ENCODE peak calls at places on chromosomes 11 and 22, in seven cellular contexts. One of them, this sample, is unnamed.

GRCh38 chr22:20567993-20568417 is 60.6 kb downstream of the MED15 start:
- DNase-seq in cardiac muscle cell: peak
- DNase-seq in tibial nerve: no peak
- DNase-seq in fibroblast of pulmonary artery: peak
- DNase-seq in transverse colon: no peak
- DNase-seq in colonic mucosa: no peak
- DNase-seq in GM06990: no peak
- DNase-seq in this sample: no peak

GRCh38 chr22:37222440-37222971 is 10.2 kb upstream of the SSTR3 start:
- DNase-seq in tibial nerve: no peak
- DNase-seq in colonic mucosa: no peak
- DNase-seq in transverse colon: peak
- DNase-seq in cardiac muscle cell: no peak
- DNase-seq in GM06990: peak
- DNase-seq in fibroblast of pulmonary artery: no peak
- DNase-seq in this sample: no peak

GRCh38 chr22:36853407-36854099 is 7.3 kb upstream of the NCF4 start:
- DNase-seq in transverse colon: peak
- DNase-seq in fibroblast of pulmonary artery: peak
- DNase-seq in tibial nerve: no peak
- DNase-seq in cardiac muscle cell: peak
- DNase-seq in GM06990: peak
- DNase-seq in colonic mucosa: peak
- DNase-seq in this sample: no peak

GRCh38 chr11:117738246-117738957 is 58.6 kb downstream of the DSCAML1 start:
- DNase-seq in transverse colon: no peak
- DNase-seq in colonic mucosa: no peak
- DNase-seq in GM06990: no peak
- DNase-seq in cardiac muscle cell: no peak
- DNase-seq in tibial nerve: no peak
- DNase-seq in fibroblast of pulmonary artery: no peak
- DNase-seq in this sample: no peak

GRCh38 chr11:77101043-77101537 is 1.6 kb upstream of the OMP start:
- DNase-seq in cardiac muscle cell: peak
- DNase-seq in fibroblast of pulmonary artery: peak
- DNase-seq in transverse colon: no peak
- DNase-seq in colonic mucosa: no peak
- DNase-seq in GM06990: no peak
- DNase-seq in tibial nerve: no peak
- DNase-seq in this sample: no peak

GRCh38 chr11:104968365-104968855 is at the start of gene CASP4:
- DNase-seq in transverse colon: peak
- DNase-seq in cardiac muscle cell: peak
- DNase-seq in GM06990: peak
- DNase-seq in colonic mucosa: peak
- DNase-seq in tibial nerve: no peak
- DNase-seq in fibroblast of pulmonary artery: peak
- DNase-seq in this sample: peak

GRCh38 chr11:79783833-79784232 is 343.0 kb upstream of the TENM4 start:
- DNase-seq in fibroblast of pulmonary artery: no peak
- DNase-seq in transverse colon: no peak
- DNase-seq in GM06990: no peak
- DNase-seq in cardiac muscle cell: no peak
- DNase-seq in tibial nerve: no peak
- DNase-seq in colonic mucosa: no peak
- DNase-seq in this sample: no peak

GRCh38 chr11:267491-267994 is 10.7 kb upstream of the NLRP6 start:
- DNase-seq in colonic mucosa: peak
- DNase-seq in tibial nerve: no peak
- DNase-seq in cardiac muscle cell: no peak
- DNase-seq in GM06990: peak
- DNase-seq in transverse colon: peak
- DNase-seq in fibroblast of pulmonary artery: no peak
- DNase-seq in this sample: no peak

GRCh38 chr11:5596611-5597201 is at the start of gene TRIM6:
- DNase-seq in transverse colon: peak
- DNase-seq in tibial nerve: peak
- DNase-seq in colonic mucosa: peak
- DNase-seq in cardiac muscle cell: peak
- DNase-seq in fibroblast of pulmonary artery: peak
- DNase-seq in GM06990: peak
- DNase-seq in this sample: no peak

GRCh38 chr11:115162919-115163318 is 341.3 kb downstream of the CADM1 start:
- DNase-seq in transverse colon: no peak
- DNase-seq in tibial nerve: no peak
- DNase-seq in colonic mucosa: no peak
- DNase-seq in GM06990: no peak
- DNase-seq in cardiac muscle cell: no peak
- DNase-seq in fibroblast of pulmonary artery: no peak
- DNase-seq in this sample: no peak

DNA sequence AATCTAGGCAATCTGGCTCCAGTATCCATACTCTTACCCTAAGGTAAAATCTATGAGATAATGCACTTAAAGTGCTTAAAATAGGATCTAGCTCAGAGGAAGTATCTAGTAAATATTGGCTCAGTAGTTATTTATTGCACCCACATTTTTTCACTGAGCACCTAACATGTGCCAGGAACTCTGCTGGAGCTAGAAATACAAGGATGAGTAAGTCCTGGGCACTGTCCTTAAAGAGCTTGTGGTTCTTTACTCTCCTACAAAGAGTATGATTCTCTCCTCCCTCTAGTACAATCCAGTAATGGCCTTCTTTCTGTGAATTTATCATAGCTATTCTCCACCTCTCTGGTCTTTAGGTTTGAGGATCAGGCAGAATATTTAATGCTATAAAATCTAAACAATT is 59.2 kb downstream of the DEUP1 start:
- DNase-seq in fibroblast of pulmonary artery: no peak
- DNase-seq in cardiac muscle cell: no peak
- DNase-seq in colonic mucosa: no peak
- DNase-seq in transverse colon: no peak
- DNase-seq in GM06990: no peak
- DNase-seq in tibial nerve: no peak
- DNase-seq in this sample: no peak
- H3K4me3 ChIP-seq in fibroblast of pulmonary artery: no peak
- H3K4me3 ChIP-seq in cardiac muscle cell: no peak
- H3K4me3 ChIP-seq in colonic mucosa: no peak
- H3K4me3 ChIP-seq in transverse colon: no peak
- H3K4me3 ChIP-seq in GM06990: no peak
- H3K4me3 ChIP-seq in tibial nerve: no peak
- H3K4me3 ChIP-seq in this sample: no peak

GRCh38 chr22:23705358-23705757 is 14.5 kb downstream of the RGL4 start:
- DNase-seq in colonic mucosa: no peak
- DNase-seq in GM06990: no peak
- DNase-seq in fibroblast of pulmonary artery: no peak
- DNase-seq in cardiac muscle cell: no peak
- DNase-seq in tibial nerve: no peak
- DNase-seq in transverse colon: no peak
- DNase-seq in this sample: no peak
- H3K4me3 ChIP-seq in colonic mucosa: no peak
- H3K4me3 ChIP-seq in GM06990: no peak
- H3K4me3 ChIP-seq in fibroblast of pulmonary artery: no peak
- H3K4me3 ChIP-seq in cardiac muscle cell: no peak
- H3K4me3 ChIP-seq in tibial nerve: no peak
- H3K4me3 ChIP-seq in transverse colon: no peak
- H3K4me3 ChIP-seq in this sample: no peak

GRCh38 chr22:33737662-33738061 is 182.6 kb downstream of the LARGE1 start:
- DNase-seq in transverse colon: no peak
- DNase-seq in colonic mucosa: no peak
- DNase-seq in tibial nerve: no peak
- DNase-seq in fibroblast of pulmonary artery: no peak
- DNase-seq in cardiac muscle cell: no peak
- DNase-seq in GM06990: no peak
- DNase-seq in this sample: no peak
- H3K4me3 ChIP-seq in transverse colon: no peak
- H3K4me3 ChIP-seq in colonic mucosa: no peak
- H3K4me3 ChIP-seq in tibial nerve: no peak
- H3K4me3 ChIP-seq in fibroblast of pulmonary artery: no peak
- H3K4me3 ChIP-seq in cardiac muscle cell: no peak
- H3K4me3 ChIP-seq in GM06990: no peak
- H3K4me3 ChIP-seq in this sample: no peak

GRCh38 chr11:33375688-33376311 is 118.6 kb downstream of the HIPK3 start:
- DNase-seq in GM06990: peak
- DNase-seq in transverse colon: no peak
- DNase-seq in fibroblast of pulmonary artery: peak
- DNase-seq in tibial nerve: no peak
- DNase-seq in cardiac muscle cell: peak
- DNase-seq in colonic mucosa: no peak
- DNase-seq in this sample: no peak
- H3K4me3 ChIP-seq in GM06990: peak
- H3K4me3 ChIP-seq in transverse colon: peak
- H3K4me3 ChIP-seq in fibroblast of pulmonary artery: peak
- H3K4me3 ChIP-seq in tibial nerve: peak
- H3K4me3 ChIP-seq in cardiac muscle cell: peak
- H3K4me3 ChIP-seq in colonic mucosa: peak
- H3K4me3 ChIP-seq in this sample: peak

GRCh38 chr11:57599381-57599780 is 1.9 kb downstream of the SERPING1 start:
- DNase-seq in tibial nerve: no peak
- DNase-seq in GM06990: no peak
- DNase-seq in cardiac muscle cell: peak
- DNase-seq in colonic mucosa: no peak
- DNase-seq in transverse colon: no peak
- DNase-seq in fibroblast of pulmonary artery: peak
- DNase-seq in this sample: no peak
- H3K4me3 ChIP-seq in tibial nerve: no peak
- H3K4me3 ChIP-seq in GM06990: no peak
- H3K4me3 ChIP-seq in cardiac muscle cell: no peak
- H3K4me3 ChIP-seq in colonic mucosa: no peak
- H3K4me3 ChIP-seq in transverse colon: no peak
- H3K4me3 ChIP-seq in fibroblast of pulmonary artery: peak
- H3K4me3 ChIP-seq in this sample: peak

GRCh38 chr22:39241632-39242388 is 3.0 kb downstream of the PDGFB start:
- DNase-seq in tibial nerve: no peak
- DNase-seq in transverse colon: no peak
- DNase-seq in colonic mucosa: no peak
- DNase-seq in fibroblast of pulmonary artery: no peak
- DNase-seq in GM06990: no peak
- DNase-seq in cardiac muscle cell: no peak
- DNase-seq in this sample: no peak

GRCh38 chr22:39244073-39244495 is 698 bp downstream of the PDGFB start:
- DNase-seq in GM06990: no peak
- DNase-seq in transverse colon: no peak
- DNase-seq in tibial nerve: no peak
- DNase-seq in colonic mucosa: no peak
- DNase-seq in cardiac muscle cell: no peak
- DNase-seq in fibroblast of pulmonary artery: no peak
- DNase-seq in this sample: no peak

GRCh38 chr22:39243443-39244072 is 1.2 kb downstream of the PDGFB start:
- DNase-seq in cardiac muscle cell: no peak
- DNase-seq in tibial nerve: no peak
- DNase-seq in fibroblast of pulmonary artery: no peak
- DNase-seq in colonic mucosa: no peak
- DNase-seq in GM06990: no peak
- DNase-seq in transverse colon: no peak
- DNase-seq in this sample: no peak

GRCh38 chr22:39242389-39242808 is 2.4 kb downstream of the PDGFB start:
- DNase-seq in colonic mucosa: no peak
- DNase-seq in cardiac muscle cell: no peak
- DNase-seq in tibial nerve: no peak
- DNase-seq in fibroblast of pulmonary artery: no peak
- DNase-seq in GM06990: no peak
- DNase-seq in transverse colon: no peak
- DNase-seq in this sample: no peak

DNA sequence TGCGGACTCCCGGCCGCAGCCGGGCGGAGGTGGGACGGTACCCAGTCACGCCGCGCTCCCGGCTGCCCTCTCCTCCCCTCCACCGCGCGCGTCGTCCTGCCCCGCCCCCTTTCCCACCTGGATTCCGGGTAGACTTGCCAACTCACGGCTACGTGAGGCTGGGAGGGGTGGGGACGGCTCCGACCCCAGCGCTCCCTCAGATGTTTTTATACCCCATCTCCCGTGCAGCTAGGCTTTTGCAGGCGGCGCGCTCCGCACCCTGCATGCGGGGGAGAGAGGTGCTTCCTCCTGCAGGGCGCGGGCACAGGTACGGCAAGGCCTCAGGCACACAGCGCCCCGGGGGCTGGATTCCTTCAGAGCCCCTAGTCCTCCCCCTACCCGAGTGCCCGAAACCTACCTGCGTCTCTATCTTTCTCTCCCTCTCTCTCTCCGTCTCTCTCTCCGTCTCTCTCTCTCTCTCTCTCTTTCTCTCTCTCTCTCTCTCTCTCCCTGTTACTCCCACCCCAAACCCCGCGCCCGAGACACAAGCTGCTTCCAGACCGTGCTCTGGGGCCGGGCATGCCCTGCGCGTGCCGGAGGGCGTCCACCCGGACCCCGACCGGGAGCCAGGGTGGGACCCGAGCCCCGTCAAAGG is 1.9 kb downstream of the PDGFB start:
- DNase-seq in transverse colon: no peak
- DNase-seq in tibial nerve: no peak
- DNase-seq in colonic mucosa: peak
- DNase-seq in fibroblast of pulmonary artery: no peak
- DNase-seq in cardiac muscle cell: no peak
- DNase-seq in GM06990: no peak
- DNase-seq in this sample: no peak
- H3K4me3 ChIP-seq in transverse colon: peak
- H3K4me3 ChIP-seq in tibial nerve: peak
- H3K4me3 ChIP-seq in colonic mucosa: peak
- H3K4me3 ChIP-seq in fibroblast of pulmonary artery: peak
- H3K4me3 ChIP-seq in cardiac muscle cell: peak
- H3K4me3 ChIP-seq in GM06990: peak
- H3K4me3 ChIP-seq in this sample: no peak

GRCh38 chr11:32435947-32436750 is 810 bp upstream of the WT1 start:
- DNase-seq in colonic mucosa: no peak
- DNase-seq in fibroblast of pulmonary artery: peak
- DNase-seq in cardiac muscle cell: peak
- DNase-seq in GM06990: no peak
- DNase-seq in tibial nerve: no peak
- DNase-seq in transverse colon: no peak
- DNase-seq in this sample: no peak
- H3K4me3 ChIP-seq in colonic mucosa: no peak
- H3K4me3 ChIP-seq in fibroblast of pulmonary artery: peak
- H3K4me3 ChIP-seq in cardiac muscle cell: peak
- H3K4me3 ChIP-seq in GM06990: no peak
- H3K4me3 ChIP-seq in tibial nerve: no peak
- H3K4me3 ChIP-seq in transverse colon: peak
- H3K4me3 ChIP-seq in this sample: no peak

This sample was measured in BJ.